ENCODE peak calls at places on chromosomes 1 and 21, in eight cellular contexts. M is activated gamma-delta T cell treated with Interleukin-2 at 50 U/mL for 16 hours, R is transverse colon, Y is fibroblast of gingiva, T is foreskin fibroblast, H is activated T-helper 1 cell treated with Interleukin-2 at 50 U/mL for 16 hours, U is NCI-H1417, O is astrocyte. J is an unnamed sample.

GRCh38 chr1:43363283-43363934 is 4.4 kb downstream of the ELOVL1 start:
- DNase-seq in M (no peak), R (peak), Y (peak), T (peak), H (no peak), U (no peak), O (no peak), J (no peak)

GRCh38 chr21:42118901-42119300 is 47.8 kb downstream of the UMODL1 start:
- DNase-seq in M (no peak), R (peak), Y (no peak), T (peak), H (no peak), U (peak), O (no peak), J (no peak)

GRCh38 chr1:206700445-206701036 is 15.8 kb downstream of the MAPKAPK2 start:
- DNase-seq in M (no peak), R (no peak), Y (peak), T (peak), H (no peak), U (peak), O (no peak), J (peak)

GRCh38 chr1:84883286-84883685 is 9.7 kb downstream of the LPAR3 start:
- DNase-seq in M (no peak), R (no peak), Y (peak), T (peak), H (no peak), U (no peak), O (no peak), J (peak)

GRCh38 chr1:184669400-184669799 is 85.3 kb downstream of the EDEM3 start:
- DNase-seq in M (no peak), R (no peak), Y (no peak), T (no peak), H (no peak), U (no peak), O (no peak), J (no peak)

GRCh38 chr1:212030936-212031528 is 4.3 kb downstream of the INTS7 start:
- DNase-seq in M (no peak), R (no peak), Y (peak), T (peak), H (no peak), U (no peak), O (peak), J (peak)

GRCh38 chr1:154809436-154810413 is 60.4 kb downstream of the KCNN3 start:
- DNase-seq in M (no peak), R (no peak), Y (no peak), T (peak), H (no peak), U (no peak), O (peak), J (peak)

GRCh38 chr21:33078907-33079582 is 9.1 kb downstream of the OLIG1 start:
- DNase-seq in M (peak), R (no peak), Y (no peak), T (peak), H (no peak), U (no peak), O (peak), J (peak)

GRCh38 chr1:162696286-162696862 is 64.1 kb downstream of the DDR2 start:
- DNase-seq in M (no peak), R (peak), Y (peak), T (peak), H (no peak), U (peak), O (peak), J (peak)

GRCh38 chr1:43711524-43712386 is 4.4 kb downstream of the ST3GAL3 start:
- DNase-seq in M (no peak), R (no peak), Y (peak), T (peak), H (no peak), U (no peak), O (peak), J (peak)

GRCh38 chr1:219806642-219807041 is 121.7 kb downstream of the SLC30A10 start:
- DNase-seq in M (no peak), R (no peak), Y (no peak), T (no peak), H (no peak), U (no peak), O (peak), J (no peak)

GRCh38 chr1:77680173-77680572 is 2.3 kb downstream of the ZZZ3 start:
- DNase-seq in M (no peak), R (no peak), Y (peak), T (peak), H (no peak), U (no peak), O (no peak), J (no peak)

GRCh38 chr21:37225440-37225839 is 41.7 kb downstream of the VPS26C start:
- DNase-seq in M (peak), R (no peak), Y (no peak), T (no peak), H (no peak), U (no peak), O (no peak), J (no peak)

GRCh38 chr21:19468981-19469715 is 1065.6 kb upstream of the TMPRSS15 start:
- DNase-seq in M (no peak), R (no peak), Y (no peak), T (no peak), H (no peak), U (no peak), O (no peak), J (peak)

GRCh38 chr1:155673003-155673402 is 15.6 kb downstream of the YY1AP1 start:
- DNase-seq in M (no peak), R (no peak), Y (no peak), T (no peak), H (no peak), U (no peak), O (no peak), J (no peak)

GRCh38 chr1:110286564-110286963 is 52.6 kb upstream of the RBM15 start:
- DNase-seq in M (no peak), R (no peak), Y (no peak), T (no peak), H (no peak), U (no peak), O (no peak), J (no peak)

GRCh38 chr1:228044961-228045360 is 37.5 kb upstream of the ARF1 start:
- DNase-seq in M (no peak), R (no peak), Y (no peak), T (peak), H (no peak), U (no peak), O (no peak), J (no peak)

GRCh38 chr21:44723177-44724131 is 12.1 kb upstream of the TSPEAR start:
- DNase-seq in M (no peak), R (no peak), Y (no peak), T (no peak), H (no peak), U (peak), O (no peak), J (peak)

GRCh38 chr1:243415663-243416365 is 160.0 kb downstream of the SDCCAG8 start:
- DNase-seq in M (no peak), R (no peak), Y (no peak), T (no peak), H (no peak), U (no peak), O (no peak), J (no peak)

J was measured in amniotic epithelial cell.